ENCODE peak calls at places on chromosomes 2 and 18, in ten cellular contexts. W is upper lobe of right lung; Q is Panc1; E is astrocyte; R is CD8-positive, alpha-beta T cell; P is GM23248; B is tibial nerve; M is mucosa of descending colon; T is transverse colon; F is uterus. V is an unnamed sample. For H3K9me3, the result is how much of the 10 kb centered on the place peaks cover.

GRCh38 chr2:4882421-4882820 is 809.8 kb upstream of the SOX11 start:
- DNase-seq in M (no peak), T (no peak), P (no peak), B (no peak), E (no peak), W (no peak), R (no peak), Q (no peak), F (no peak), V (no peak)

GRCh38 chr2:129801575-129801974 is 177.9 kb upstream of the RAB6C start:
- DNase-seq in M (no peak), F (no peak), Q (peak), W (no peak), P (peak), R (no peak), B (no peak), T (no peak), E (peak), V (no peak)

GRCh38 chr2:216308532-216308931 is 63.8 kb downstream of the MARCHF4 start:
- DNase-seq in E (peak), W (no peak), P (no peak), R (no peak), Q (no peak), B (no peak), T (no peak), F (no peak), M (no peak), V (no peak)

GRCh38 chr2:211875488-211875887 is 663.1 kb downstream of the ERBB4 start:
- DNase-seq in T (no peak), Q (no peak), E (no peak), R (no peak), P (no peak), F (no peak), M (no peak), B (no peak), W (no peak), V (no peak)

GRCh38 chr18:72922895-72923294 is 55.1 kb upstream of the NETO1 start:
- DNase-seq in E (no peak), R (no peak), T (no peak), M (no peak), F (no peak), P (no peak), Q (no peak), B (no peak), W (no peak), V (no peak)

GRCh38 chr18:13589316-13589715 is 137.0 kb downstream of the FAM210A start:
- DNase-seq in B (no peak), E (no peak), Q (no peak), F (no peak), M (no peak), P (no peak), T (no peak), R (no peak), W (no peak), V (no peak)

GRCh38 chr2:129133692-129134641 is 815.3 kb upstream of the HS6ST1 start:
- DNase-seq in E (no peak), W (no peak), M (no peak), P (no peak), R (no peak), B (no peak), Q (no peak), T (no peak), F (no peak), V (no peak)

GRCh38 chr2:105470979-105471378 is 72.1 kb upstream of the FHL2 start:
- DNase-seq in R (no peak), M (no peak), T (no peak), E (no peak), B (no peak), W (no peak), F (no peak), Q (no peak), P (no peak), V (no peak)

GRCh38 chr18:49456794-49457193 is 3.7 kb downstream of the DYM start:
- DNase-seq in F (no peak), W (no peak), M (no peak), B (no peak), R (no peak), T (no peak), Q (no peak), E (peak), P (peak), V (no peak)

GRCh38 chr18:23964282-23965238 is 50.0 kb upstream of the TTC39C start:
- DNase-seq in Q (no peak), T (peak), E (no peak), F (no peak), W (no peak), P (no peak), B (no peak), M (peak), R (peak), V (peak)

GRCh38 chr18:711330-711692 is 1.1 kb downstream of the ENOSF1 start:
- DNase-seq in T (peak), B (no peak), R (no peak), F (no peak), Q (no peak), W (no peak), M (no peak), P (no peak), E (no peak), V (no peak)

GRCh38 chr18:1408331-1408835 is 503.7 kb downstream of the ADCYAP1 start:
- DNase-seq in B (no peak), Q (no peak), W (no peak), E (no peak), M (no peak), R (no peak), P (no peak), T (no peak), F (no peak), V (no peak)

GRCh38 chr2:240524963-240525718 is 32.6 kb downstream of the ANKMY1 start:
- DNase-seq in P (no peak), W (no peak), F (no peak), T (no peak), E (no peak), Q (no peak), R (peak), M (no peak), B (no peak), V (no peak)

GRCh38 chr2:55056024-55056521 is 5.8 kb upstream of the RTN4 start:
- DNase-seq in F (no peak), B (peak), M (no peak), P (peak), Q (no peak), W (no peak), R (no peak), T (no peak), E (no peak), V (no peak)

GRCh38 chr2:221780281-221780688 is 208.2 kb upstream of the EPHA4 start:
- DNase-seq in Q (peak), T (no peak), B (no peak), W (no peak), E (peak), P (peak), M (no peak), R (no peak), F (no peak), V (no peak)

GRCh38 chr18:78768655-78769501 is 210.7 kb upstream of the SALL3 start:
- DNase-seq in B (no peak), E (no peak), W (no peak), F (no peak), T (no peak), Q (no peak), R (no peak), M (no peak), P (no peak), V (no peak)

GRCh38 chr2:33619028-33619427 is 19.9 kb upstream of the FAM98A start:
- DNase-seq in B (no peak), P (no peak), R (no peak), F (no peak), E (no peak), T (no peak), M (no peak), Q (no peak), W (no peak), V (no peak)

GRCh38 chr2:33614190-33614589 is 15.1 kb upstream of the FAM98A start:
- DNase-seq in E (no peak), B (no peak), P (no peak), Q (no peak), M (no peak), W (no peak), R (no peak), T (no peak), F (no peak), V (no peak)

GRCh38 chr2:33616873-33617272 is 17.8 kb upstream of the FAM98A start:
- DNase-seq in R (no peak), F (no peak), E (peak), P (no peak), W (no peak), T (no peak), M (no peak), Q (no peak), B (no peak), V (no peak)

GRCh38 chr2:33617401-33617800 is 18.3 kb upstream of the FAM98A start:
- DNase-seq in R (no peak), T (no peak), Q (no peak), F (no peak), P (no peak), B (no peak), E (no peak), W (no peak), M (no peak), V (no peak)

GRCh38 chr2:33617989-33618388 is 18.9 kb upstream of the FAM98A start:
- DNase-seq in P (no peak), T (no peak), F (no peak), M (no peak), W (no peak), B (no peak), E (no peak), Q (no peak), R (no peak), V (no peak)
- H3K9me3 ChIP-seq in P (under half), T (under half), F (under half), M (under half), W (under half), B (under half), E (under half), Q (under half), R (under half), V (under half)

GRCh38 chr2:242040303-242040655 is 170.8 kb downstream of the RTP5 start:
- DNase-seq in T (no peak), R (no peak), P (no peak), B (no peak), F (no peak), E (no peak), M (no peak), W (no peak), Q (no peak), V (no peak)

GRCh38 chr2:242040681-242041080 is 171.2 kb downstream of the RTP5 start:
- DNase-seq in B (no peak), W (no peak), R (no peak), F (no peak), E (no peak), M (no peak), T (no peak), P (no peak), Q (no peak), V (no peak)

GRCh38 chr2:242044206-242044590 is 174.7 kb downstream of the RTP5 start:
- DNase-seq in E (no peak), T (no peak), M (no peak), W (no peak), B (no peak), P (no peak), R (peak), Q (no peak), F (no peak), V (no peak)

GRCh38 chr2:242043538-242044205 is 174.1 kb downstream of the RTP5 start:
- DNase-seq in W (no peak), Q (no peak), E (no peak), P (peak), F (no peak), R (no peak), B (no peak), T (no peak), M (no peak), V (no peak)

GRCh38 chr2:242041816-242042215 is 172.3 kb downstream of the RTP5 start:
- DNase-seq in T (no peak), W (no peak), F (no peak), Q (no peak), E (no peak), M (no peak), P (no peak), R (peak), B (no peak), V (no peak)
- H3K9me3 ChIP-seq in T (under half), W (under half), F (under half), Q (under half), E (under half), M (under half), P (under half), R (under half), B (under half), V (under half)

DNA sequence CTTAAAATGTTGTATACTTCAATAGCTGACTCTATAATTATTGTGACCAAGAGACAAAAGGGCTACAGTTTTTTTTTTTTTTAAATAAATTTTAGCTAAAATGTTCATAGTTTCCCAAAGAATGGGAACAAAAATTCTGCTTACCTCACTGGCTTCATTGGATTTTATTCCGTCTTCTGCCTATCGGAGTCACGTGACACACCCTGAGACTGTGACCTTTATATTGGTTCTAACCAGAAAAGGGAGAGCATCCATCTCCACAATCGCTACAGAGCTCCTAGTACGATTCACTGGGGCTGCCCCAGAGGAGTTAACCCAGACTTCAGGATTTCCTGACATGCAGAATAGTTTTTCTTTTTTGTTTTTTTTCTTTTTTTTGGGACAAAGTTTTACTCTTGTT is 203.6 kb upstream of the SLC35G4 start:
- DNase-seq in Q (no peak), M (no peak), W (no peak), T (no peak), P (no peak), B (no peak), F (no peak), E (no peak), R (no peak), V (no peak)
- H3K9me3 ChIP-seq in Q (under half), M (under half), W (under half), T (under half), P (under half), B (under half), F (under half), E (under half), R (under half), V (under half)

DNA sequence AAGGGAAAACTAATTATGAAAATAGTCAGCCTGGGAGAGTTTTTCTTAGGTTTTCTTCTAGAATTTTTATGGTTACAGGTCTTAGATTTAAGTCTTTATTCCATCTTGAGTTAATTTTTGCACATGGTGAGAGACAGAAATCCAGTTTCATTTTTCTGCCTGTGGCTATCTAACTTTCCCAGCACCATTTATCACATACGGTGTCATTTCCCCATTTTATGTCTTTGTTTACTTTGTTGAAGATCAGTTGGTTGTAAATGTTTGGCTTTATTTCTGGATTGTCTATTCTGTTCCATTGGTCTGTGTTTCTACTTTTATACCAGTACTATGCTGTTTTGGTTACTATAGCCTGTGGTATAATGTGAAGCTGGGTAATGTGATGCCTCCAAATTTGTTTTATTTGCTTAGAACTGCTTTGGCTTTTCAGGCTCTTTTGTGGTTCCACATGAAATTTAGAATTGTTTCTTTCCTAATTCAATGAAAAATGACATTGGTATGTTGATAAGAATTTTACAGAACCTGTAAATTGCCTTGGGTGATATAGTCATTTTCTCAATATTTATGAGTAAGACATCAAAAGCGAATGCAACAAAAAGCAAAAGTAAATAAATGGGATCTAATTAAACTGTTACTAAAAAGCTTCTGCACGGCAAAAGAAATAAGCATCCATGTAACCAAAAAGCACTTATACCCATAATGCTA is 146.1 kb upstream of the NOL4 start:
- DNase-seq in B (no peak), M (no peak), Q (no peak), F (no peak), P (no peak), R (no peak), E (no peak), W (no peak), T (no peak), V (no peak)
- H3K9me3 ChIP-seq in B (under half), M (under half), Q (under half), F (under half), P (under half), R (under half), E (under half), W (under half), T (under half), V (under half)

GRCh38 chr2:112831380-112831930 is 5.1 kb downstream of the IL1B start:
- DNase-seq in F (no peak), R (no peak), B (no peak), E (no peak), P (no peak), Q (no peak), W (no peak), T (no peak), M (no peak), V (no peak)

GRCh38 chr2:112831956-112832567 is 4.5 kb downstream of the IL1B start:
- DNase-seq in F (no peak), P (no peak), T (no peak), W (no peak), Q (no peak), R (no peak), E (no peak), M (no peak), B (no peak), V (no peak)

GRCh38 chr2:112829247-112829646 is 7.3 kb downstream of the IL1B start:
- DNase-seq in T (no peak), P (no peak), E (no peak), M (no peak), F (no peak), B (no peak), W (no peak), Q (no peak), R (no peak), V (no peak)

GRCh38 chr2:112829931-112830330 is 6.6 kb downstream of the IL1B start:
- DNase-seq in M (no peak), R (no peak), W (no peak), B (no peak), P (no peak), E (no peak), Q (no peak), F (no peak), T (no peak), V (no peak)

GRCh38 chr2:112830469-112830868 is 6.1 kb downstream of the IL1B start:
- DNase-seq in T (no peak), R (no peak), B (no peak), E (no peak), Q (no peak), P (no peak), M (no peak), W (no peak), F (no peak), V (no peak)
- H3K9me3 ChIP-seq in T (under half), R (under half), B (under half), E (under half), Q (under half), P (under half), M (under half), W (under half), F (under half), V (under half)

GRCh38 chr2:68590702-68591101 is 52.7 kb upstream of the PROKR1 start:
- DNase-seq in M (no peak), Q (no peak), F (no peak), W (no peak), B (no peak), R (no peak), T (no peak), E (no peak), P (no peak), V (no peak)
- H3K9me3 ChIP-seq in M (under half), Q (under half), F (under half), W (under half), B (under half), R (under half), T (under half), E (under half), P (under half), V (under half)

GRCh38 chr2:69612707-69613106 is 30.8 kb downstream of the AAK1 start:
- DNase-seq in F (no peak), B (no peak), T (no peak), W (no peak), E (no peak), P (no peak), M (no peak), R (no peak), Q (no peak), V (no peak)
- H3K9me3 ChIP-seq in F (under half), B (under half), T (under half), W (under half), E (under half), P (under half), M (under half), R (under half), Q (under half), V (under half)

GRCh38 chr2:2183135-2183534 is 147.9 kb downstream of the MYT1L start:
- DNase-seq in P (no peak), Q (no peak), E (no peak), T (no peak), W (no peak), B (no peak), F (no peak), M (no peak), R (no peak), V (no peak)

GRCh38 chr2:2181505-2181904 is 149.6 kb downstream of the MYT1L start:
- DNase-seq in Q (no peak), P (no peak), B (no peak), R (no peak), F (no peak), E (no peak), T (no peak), M (no peak), W (no peak), V (no peak)

GRCh38 chr2:2182688-2183087 is 148.4 kb downstream of the MYT1L start:
- DNase-seq in M (no peak), P (no peak), Q (no peak), B (no peak), T (no peak), F (no peak), W (no peak), E (no peak), R (no peak), V (no peak)

GRCh38 chr2:2184549-2185249 is 146.4 kb downstream of the MYT1L start:
- DNase-seq in E (no peak), M (no peak), F (no peak), P (no peak), Q (no peak), W (no peak), T (no peak), R (no peak), B (no peak), V (no peak)

DNA sequence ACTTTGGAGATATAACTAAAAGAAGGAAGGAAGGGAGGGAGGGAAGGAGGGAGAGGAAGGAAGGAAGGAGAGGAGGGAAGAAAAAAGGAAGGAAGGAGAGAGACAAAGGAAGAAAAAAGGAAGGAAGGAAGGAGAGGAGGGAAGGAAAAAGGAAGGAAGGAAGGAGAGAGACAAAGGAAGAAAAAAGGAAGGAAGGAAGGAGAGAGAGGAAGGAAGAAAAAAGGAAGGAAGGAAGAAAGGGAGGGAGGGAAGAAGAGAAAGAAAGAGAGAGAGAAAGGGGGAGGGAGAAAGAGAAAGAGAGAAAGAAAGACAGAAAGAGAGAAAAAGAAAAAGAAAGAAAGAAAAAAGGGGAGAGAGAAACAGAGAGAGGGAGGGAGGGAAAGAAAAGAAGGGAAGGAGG is 147.4 kb downstream of the MYT1L start:
- DNase-seq in P (no peak), Q (no peak), F (no peak), E (no peak), W (no peak), R (no peak), B (no peak), T (no peak), M (no peak), V (no peak)
- H3K9me3 ChIP-seq in P (under half), Q (under half), F (under half), E (under half), W (under half), R (under half), B (under half), T (under half), M (under half), V (under half)

GRCh38 chr2:1736045-1736444 is 8.3 kb downstream of the PXDN start:
- DNase-seq in B (no peak), T (no peak), W (no peak), Q (no peak), P (peak), M (no peak), F (peak), R (no peak), E (peak), V (no peak)
- H3K9me3 ChIP-seq in B (under half), T (under half), W (under half), Q (under half), P (under half), M (under half), F (under half), R (under half), E (under half), V (under half)

V was measured in T-helper 17 cell.